ENCODE peak calls at places on chromosomes 12 and 14, in seven cellular contexts. K is HCT116, T is breast epithelium, M is transverse colon, W is body of pancreas, J is H54, S is H1. U is an unnamed sample.

GRCh38 chr12:96811083-96811482 is 96.0 kb upstream of the NEDD1 start:
- DNase-seq in K (no peak), T (no peak), M (no peak), W (no peak), J (peak; percentile 7), S (no peak), U (no peak)

GRCh38 chr12:100743060-100743459 is 51.5 kb upstream of the ANO4 start:
- DNase-seq in K (no peak), T (no peak), M (no peak), W (no peak), J (no peak), S (no peak), U (no peak)

GRCh38 chr12:98211914-98212695 is 303.3 kb upstream of the TMPO start:
- DNase-seq in K (no peak), T (no peak), M (no peak), W (no peak), J (no peak), S (no peak), U (no peak)

GRCh38 chr12:113899042-113899843 is 66.9 kb downstream of the RBM19 start:
- DNase-seq in K (no peak), T (no peak), M (no peak), W (peak; percentile 38), J (no peak), S (no peak), U (no peak)

GRCh38 chr12:57205186-57205585 is 11.4 kb upstream of the NXPH4 start:
- DNase-seq in K (no peak), T (no peak), M (no peak), W (no peak), J (no peak), S (no peak), U (no peak)

GRCh38 chr12:29103539-29103974 is 45.5 kb upstream of the FAR2 start:
- DNase-seq in K (no peak), T (no peak), M (peak; percentile 11), W (no peak), J (no peak), S (no peak), U (peak; percentile 40)

GRCh38 chr12:106953352-106954260 is 2.1 kb upstream of the TMEM263 start:
- DNase-seq in K (no peak), T (no peak), M (no peak), W (no peak), J (no peak), S (no peak), U (no peak)

GRCh38 chr12:124909831-124910560 is 4.5 kb downstream of the UBC start:
- DNase-seq in K (no peak), T (no peak), M (no peak), W (peak; percentile 40), J (no peak), S (no peak), U (no peak)

GRCh38 chr12:104421343-104421742 is 35.4 kb upstream of the CHST11 start:
- DNase-seq in K (no peak), T (no peak), M (no peak), W (no peak), J (no peak), S (no peak), U (no peak)

GRCh38 chr12:16833376-16833775 is 227.4 kb upstream of the LMO3 start:
- DNase-seq in K (no peak), T (no peak), M (no peak), W (no peak), J (no peak), S (no peak), U (no peak)

GRCh38 chr12:48716493-48717251 is at the start of gene CCNT1:
- DNase-seq in K (peak; percentile 100), T (peak; percentile 99), M (peak; percentile 99), W (peak; percentile 98), J (peak; percentile 98), S (peak; percentile 93), U (peak; percentile 100)

GRCh38 chr12:48712209-48712608 is 4.3 kb downstream of the CCNT1 start:
- DNase-seq in K (no peak), T (no peak), M (no peak), W (no peak), J (no peak), S (no peak), U (no peak)

GRCh38 chr12:48717252-48717695 is 767 bp upstream of the CCNT1 start:
- DNase-seq in K (no peak), T (no peak), M (no peak), W (no peak), J (no peak), S (no peak), U (no peak)

DNA sequence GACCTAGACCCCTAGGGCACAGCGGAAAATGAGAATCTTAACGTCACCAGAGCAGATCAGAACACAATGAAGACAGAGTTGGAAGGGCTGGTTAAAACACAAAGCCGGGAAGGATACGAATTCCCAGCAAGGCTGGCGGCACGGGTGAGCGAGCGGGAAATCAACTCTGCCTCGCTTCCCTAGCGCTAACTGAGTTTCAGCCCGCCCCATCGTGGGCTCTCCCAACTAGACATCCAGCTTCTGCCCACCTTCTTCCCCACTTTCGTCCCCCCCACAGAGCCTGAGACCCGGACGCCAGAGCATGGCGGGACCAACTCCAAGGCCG is 377 bp downstream of the CCNT1 start:
- DNase-seq in K (no peak), T (no peak), M (no peak), W (no peak), J (no peak), S (no peak), U (no peak)
- TF ChIP-seq POLR2A in K (no peak), T (no peak), M (no peak), W (no peak), J (no peak), S (no peak), U (no peak)

DNA sequence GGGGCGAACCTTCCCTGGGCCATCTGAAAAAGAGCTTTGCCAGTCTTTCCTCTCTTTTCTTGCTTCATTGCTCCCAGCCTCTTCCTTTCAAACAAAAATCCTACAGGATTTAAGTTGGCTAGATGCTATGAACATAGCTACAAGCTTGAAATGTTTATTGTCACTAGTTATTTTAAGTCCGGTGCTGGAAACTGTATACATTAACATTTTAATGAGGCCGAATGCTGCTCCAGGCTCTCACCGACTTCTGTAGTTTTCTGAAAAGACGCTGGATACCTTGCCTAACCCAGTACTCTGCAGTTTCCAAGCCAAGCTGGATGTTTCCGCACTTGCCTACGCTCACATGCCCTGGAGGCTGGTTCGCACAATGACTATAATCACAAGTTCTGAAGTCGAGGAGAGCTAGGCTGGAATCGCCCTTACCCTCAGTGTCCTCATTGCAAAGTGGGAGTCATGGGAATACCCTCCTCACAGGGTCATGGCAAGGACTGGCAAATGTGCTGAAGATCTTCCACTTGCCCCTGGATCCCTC is 39.1 kb downstream of the LTBP2 start:
- DNase-seq in K (no peak), T (peak; percentile 87), M (no peak), W (no peak), J (no peak), S (no peak), U (no peak)
- TF ChIP-seq POLR2A in K (no peak), T (no peak), M (no peak), W (no peak), J (no peak), S (no peak), U (no peak)

DNA sequence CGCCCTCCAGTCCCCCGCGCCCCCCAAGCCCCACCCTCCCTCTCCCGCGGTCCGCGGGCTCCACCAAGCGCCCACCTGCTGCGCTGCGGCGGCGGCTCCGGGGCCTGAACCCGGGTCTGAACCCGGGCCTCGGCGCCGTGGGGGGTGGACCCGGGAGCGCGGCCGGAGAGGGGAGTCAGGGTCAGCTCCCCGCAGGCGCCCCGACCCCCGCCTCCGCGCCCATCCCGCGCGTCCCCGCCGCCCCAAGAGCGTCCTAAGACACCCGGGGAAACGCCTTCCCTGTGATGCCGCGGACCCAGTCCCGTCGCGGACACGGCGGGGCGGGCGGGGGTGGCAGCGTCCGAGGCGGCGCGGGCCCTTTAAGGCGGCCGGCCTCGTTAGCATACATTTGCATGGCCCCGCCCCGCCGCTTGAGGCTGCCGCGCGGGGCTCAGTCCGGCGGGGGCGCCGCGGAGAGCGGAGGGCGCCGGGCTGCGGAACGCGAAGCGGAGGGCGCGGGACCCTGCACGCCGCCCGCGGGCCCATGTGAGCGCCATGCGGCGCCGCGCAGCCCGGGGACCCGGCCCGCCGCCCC is at the start of gene MMP17:
- DNase-seq in K (no peak), T (no peak), M (peak; percentile 33), W (no peak), J (no peak), S (peak; percentile 77), U (peak; percentile 24)
- TF ChIP-seq POLR2A in K (no peak), T (no peak), M (no peak), W (no peak), J (peak; percentile 86), S (peak; percentile 74), U (no peak)

DNA sequence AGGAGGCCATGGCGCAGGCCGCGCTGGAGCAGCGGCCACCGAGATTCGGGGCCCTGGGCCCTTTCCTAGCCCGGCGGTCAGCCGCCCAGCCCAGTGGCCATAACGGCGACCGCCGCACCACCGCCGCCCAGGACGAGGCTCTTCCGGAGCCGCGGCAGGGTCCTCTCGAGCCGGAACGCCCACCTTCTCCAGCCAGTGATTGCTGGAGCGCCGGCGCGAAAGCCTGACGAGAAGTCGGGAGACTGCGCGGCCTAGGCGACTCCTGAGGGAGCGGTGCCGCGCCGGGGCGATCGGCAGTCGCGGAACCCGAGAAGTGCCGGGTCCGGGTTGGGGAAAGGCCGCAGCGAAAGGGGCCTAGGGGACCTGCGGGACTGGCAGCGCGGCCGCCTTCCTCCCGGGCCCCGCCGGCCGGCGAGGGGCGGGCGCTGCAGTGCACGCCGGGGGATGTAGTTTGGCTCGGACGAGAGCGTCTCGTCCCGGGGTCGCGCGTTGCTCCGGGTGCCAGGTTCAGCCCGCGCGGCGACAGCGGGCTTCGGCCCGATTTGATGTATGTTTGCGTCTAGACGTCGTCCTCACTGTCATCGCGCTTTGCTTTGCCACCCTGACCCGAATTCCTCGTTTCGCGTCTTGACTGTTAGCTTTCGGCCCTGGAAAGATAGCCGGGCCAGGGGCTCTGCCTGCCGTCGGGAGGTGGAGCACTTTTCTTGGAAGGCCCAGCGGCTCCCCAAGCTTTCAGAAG is at the start of gene VTI1B:
- DNase-seq in K (peak; percentile 48), T (peak; percentile 56), M (peak; percentile 79), W (peak; percentile 67), J (peak; percentile 47), S (peak; percentile 89), U (peak; percentile 93)
- TF ChIP-seq POLR2A in K (no peak), T (no peak), M (peak; percentile 87), W (peak; percentile 47), J (peak; percentile 36), S (peak; percentile 83), U (peak; percentile 79)

GRCh38 chr12:120234643-120235368 is 30.7 kb downstream of the PXN start:
- DNase-seq in K (peak; percentile 61), T (peak; percentile 88), M (peak; percentile 77), W (peak; percentile 92), J (peak; percentile 60), S (no peak), U (peak; percentile 31)
- TF ChIP-seq POLR2A in K (no peak), T (no peak), M (no peak), W (no peak), J (no peak), S (no peak), U (no peak)